ENCODE peak calls at places on chromosome 11, in nine cellular contexts. One of them, this sample, is unnamed.

GRCh38 chr11:128190312-128190711 is 397.0 kb downstream of the ETS1 start:
- DNase-seq in AG09319: no peak
- DNase-seq in GM19239: no peak
- DNase-seq in IMR-90: no peak
- DNase-seq in retina: no peak
- DNase-seq in fibroblast of mammary gland: no peak
- DNase-seq in iris pigment epithelial cell: no peak
- DNase-seq in activated B cell treated with CpG ODN at 0.5 μM for 24 hours: no peak
- DNase-seq in naive thymus-derived CD8-positive, alpha-beta T cell: peak; percentile 50
- DNase-seq in this sample: no peak

GRCh38 chr11:44623716-44624491 is 58.4 kb downstream of the CD82 start:
- DNase-seq in AG09319: no peak
- DNase-seq in GM19239: no peak
- DNase-seq in IMR-90: peak; percentile 43
- DNase-seq in retina: peak; percentile 5
- DNase-seq in fibroblast of mammary gland: no peak
- DNase-seq in iris pigment epithelial cell: no peak
- DNase-seq in activated B cell treated with CpG ODN at 0.5 μM for 24 hours: no peak
- DNase-seq in naive thymus-derived CD8-positive, alpha-beta T cell: no peak
- DNase-seq in this sample: no peak

GRCh38 chr11:32569313-32569881 is 14.2 kb upstream of the EIF3M start:
- DNase-seq in AG09319: no peak
- DNase-seq in GM19239: no peak
- DNase-seq in IMR-90: no peak
- DNase-seq in retina: no peak
- DNase-seq in fibroblast of mammary gland: no peak
- DNase-seq in iris pigment epithelial cell: no peak
- DNase-seq in activated B cell treated with CpG ODN at 0.5 μM for 24 hours: no peak
- DNase-seq in naive thymus-derived CD8-positive, alpha-beta T cell: no peak
- DNase-seq in this sample: no peak

GRCh38 chr11:67405196-67405567 is 1.3 kb downstream of the TBC1D10C start:
- DNase-seq in AG09319: no peak
- DNase-seq in GM19239: no peak
- DNase-seq in IMR-90: no peak
- DNase-seq in retina: no peak
- DNase-seq in fibroblast of mammary gland: no peak
- DNase-seq in iris pigment epithelial cell: no peak
- DNase-seq in activated B cell treated with CpG ODN at 0.5 μM for 24 hours: no peak
- DNase-seq in naive thymus-derived CD8-positive, alpha-beta T cell: peak; percentile 35
- DNase-seq in this sample: no peak

GRCh38 chr11:68838572-68838964 is 3.1 kb downstream of the CPT1A start:
- DNase-seq in AG09319: no peak
- DNase-seq in GM19239: no peak
- DNase-seq in IMR-90: no peak
- DNase-seq in retina: peak; percentile 23
- DNase-seq in fibroblast of mammary gland: peak; percentile 30
- DNase-seq in iris pigment epithelial cell: peak; percentile 18
- DNase-seq in activated B cell treated with CpG ODN at 0.5 μM for 24 hours: peak; percentile 18
- DNase-seq in naive thymus-derived CD8-positive, alpha-beta T cell: no peak
- DNase-seq in this sample: no peak

GRCh38 chr11:48007677-48008076 is 27.3 kb downstream of the PTPRJ start:
- DNase-seq in AG09319: no peak
- DNase-seq in GM19239: no peak
- DNase-seq in IMR-90: no peak
- DNase-seq in retina: no peak
- DNase-seq in fibroblast of mammary gland: no peak
- DNase-seq in iris pigment epithelial cell: peak; percentile 44
- DNase-seq in activated B cell treated with CpG ODN at 0.5 μM for 24 hours: no peak
- DNase-seq in naive thymus-derived CD8-positive, alpha-beta T cell: no peak
- DNase-seq in this sample: no peak

GRCh38 chr11:45843158-45843924 is 3.9 kb upstream of the CRY2 start:
- DNase-seq in AG09319: peak; percentile 67
- DNase-seq in GM19239: peak; percentile 64
- DNase-seq in IMR-90: peak; percentile 83
- DNase-seq in retina: peak; percentile 91
- DNase-seq in fibroblast of mammary gland: peak; percentile 85
- DNase-seq in iris pigment epithelial cell: peak; percentile 89
- DNase-seq in activated B cell treated with CpG ODN at 0.5 μM for 24 hours: peak; percentile 71
- DNase-seq in naive thymus-derived CD8-positive, alpha-beta T cell: peak; percentile 94
- DNase-seq in this sample: peak; percentile 86

GRCh38 chr11:27619936-27620335 is 80.3 kb downstream of the BDNF start:
- DNase-seq in AG09319: no peak
- DNase-seq in GM19239: no peak
- DNase-seq in IMR-90: no peak
- DNase-seq in retina: no peak
- DNase-seq in fibroblast of mammary gland: no peak
- DNase-seq in iris pigment epithelial cell: no peak
- DNase-seq in activated B cell treated with CpG ODN at 0.5 μM for 24 hours: no peak
- DNase-seq in naive thymus-derived CD8-positive, alpha-beta T cell: no peak
- DNase-seq in this sample: no peak

This sample was measured in effector CD8-positive, alpha-beta T cell.